ENCODE peak calls at places on chromosomes 1 and 21, in seven cellular contexts. One of them, this sample, is unnamed.

GRCh38 chr1:9211291-9211811 is 23.2 kb upstream of the H6PD start:
- DNase-seq in adrenal gland: no peak
- DNase-seq in fibroblast of mammary gland: peak
- DNase-seq in AG09319: no peak
- DNase-seq in heart left ventricle: no peak
- DNase-seq in uterus: no peak
- DNase-seq in dorsolateral prefrontal cortex: no peak
- DNase-seq in this sample: no peak

GRCh38 chr1:228362141-228362883 is 44.3 kb downstream of the TRIM11 start:
- DNase-seq in dorsolateral prefrontal cortex: no peak
- DNase-seq in AG09319: no peak
- DNase-seq in fibroblast of mammary gland: no peak
- DNase-seq in adrenal gland: no peak
- DNase-seq in uterus: no peak
- DNase-seq in heart left ventricle: peak
- DNase-seq in this sample: no peak

GRCh38 chr1:7127322-7128050 is 342.2 kb downstream of the CAMTA1 start:
- DNase-seq in adrenal gland: no peak
- DNase-seq in dorsolateral prefrontal cortex: no peak
- DNase-seq in heart left ventricle: no peak
- DNase-seq in fibroblast of mammary gland: no peak
- DNase-seq in AG09319: no peak
- DNase-seq in uterus: no peak
- DNase-seq in this sample: no peak

GRCh38 chr1:87786861-87787548 is 458.3 kb downstream of the LMO4 start:
- DNase-seq in uterus: no peak
- DNase-seq in AG09319: no peak
- DNase-seq in heart left ventricle: no peak
- DNase-seq in dorsolateral prefrontal cortex: no peak
- DNase-seq in fibroblast of mammary gland: no peak
- DNase-seq in adrenal gland: no peak
- DNase-seq in this sample: no peak

GRCh38 chr1:247430430-247430829 is 14.5 kb downstream of the NLRP3 start:
- DNase-seq in fibroblast of mammary gland: no peak
- DNase-seq in adrenal gland: no peak
- DNase-seq in dorsolateral prefrontal cortex: no peak
- DNase-seq in heart left ventricle: no peak
- DNase-seq in uterus: no peak
- DNase-seq in AG09319: no peak
- DNase-seq in this sample: no peak

GRCh38 chr1:54094001-54094729 is 40.8 kb downstream of the TCEANC2 start:
- DNase-seq in heart left ventricle: no peak
- DNase-seq in uterus: no peak
- DNase-seq in fibroblast of mammary gland: no peak
- DNase-seq in AG09319: no peak
- DNase-seq in dorsolateral prefrontal cortex: no peak
- DNase-seq in adrenal gland: no peak
- DNase-seq in this sample: no peak

GRCh38 chr1:181429462-181429861 is 53.9 kb upstream of the CACNA1E start:
- DNase-seq in adrenal gland: no peak
- DNase-seq in AG09319: no peak
- DNase-seq in heart left ventricle: no peak
- DNase-seq in dorsolateral prefrontal cortex: no peak
- DNase-seq in uterus: no peak
- DNase-seq in fibroblast of mammary gland: no peak
- DNase-seq in this sample: no peak

GRCh38 chr1:115505157-115505571 is 136.6 kb upstream of the VANGL1 start:
- DNase-seq in uterus: no peak
- DNase-seq in heart left ventricle: no peak
- DNase-seq in fibroblast of mammary gland: peak
- DNase-seq in AG09319: no peak
- DNase-seq in adrenal gland: no peak
- DNase-seq in dorsolateral prefrontal cortex: no peak
- DNase-seq in this sample: no peak

GRCh38 chr1:51729156-51729823 is 112.4 kb downstream of the OSBPL9 start:
- DNase-seq in fibroblast of mammary gland: peak
- DNase-seq in uterus: peak
- DNase-seq in adrenal gland: peak
- DNase-seq in AG09319: peak
- DNase-seq in dorsolateral prefrontal cortex: peak
- DNase-seq in heart left ventricle: peak
- DNase-seq in this sample: peak

GRCh38 chr1:6260961-6261614 is at the start of gene GPR153:
- DNase-seq in heart left ventricle: peak
- DNase-seq in dorsolateral prefrontal cortex: no peak
- DNase-seq in uterus: no peak
- DNase-seq in adrenal gland: peak
- DNase-seq in AG09319: no peak
- DNase-seq in fibroblast of mammary gland: no peak
- DNase-seq in this sample: peak

GRCh38 chr1:114079596-114080190 is 74.0 kb downstream of the SYT6 start:
- DNase-seq in AG09319: no peak
- DNase-seq in dorsolateral prefrontal cortex: no peak
- DNase-seq in uterus: no peak
- DNase-seq in heart left ventricle: no peak
- DNase-seq in fibroblast of mammary gland: no peak
- DNase-seq in adrenal gland: no peak
- DNase-seq in this sample: no peak

GRCh38 chr21:26130249-26130896 is 40.2 kb downstream of the APP start:
- DNase-seq in adrenal gland: no peak
- DNase-seq in dorsolateral prefrontal cortex: no peak
- DNase-seq in uterus: no peak
- DNase-seq in AG09319: no peak
- DNase-seq in heart left ventricle: no peak
- DNase-seq in fibroblast of mammary gland: peak
- DNase-seq in this sample: no peak

GRCh38 chr1:232917053-232917452 is 33.4 kb upstream of the NTPCR start:
- DNase-seq in adrenal gland: no peak
- DNase-seq in fibroblast of mammary gland: no peak
- DNase-seq in heart left ventricle: no peak
- DNase-seq in dorsolateral prefrontal cortex: no peak
- DNase-seq in AG09319: no peak
- DNase-seq in uterus: no peak
- DNase-seq in this sample: no peak

GRCh38 chr1:29591601-29592260 is 355.4 kb downstream of the PTPRU start:
- DNase-seq in uterus: no peak
- DNase-seq in fibroblast of mammary gland: no peak
- DNase-seq in heart left ventricle: no peak
- DNase-seq in adrenal gland: no peak
- DNase-seq in dorsolateral prefrontal cortex: no peak
- DNase-seq in AG09319: no peak
- DNase-seq in this sample: no peak

GRCh38 chr1:225437710-225438437 is 10.0 kb upstream of the LBR start:
- DNase-seq in fibroblast of mammary gland: peak
- DNase-seq in adrenal gland: no peak
- DNase-seq in heart left ventricle: no peak
- DNase-seq in uterus: no peak
- DNase-seq in dorsolateral prefrontal cortex: no peak
- DNase-seq in AG09319: no peak
- DNase-seq in this sample: no peak

GRCh38 chr1:42146916-42147320 is 6.3 kb upstream of the GUCA2B start:
- DNase-seq in adrenal gland: peak
- DNase-seq in dorsolateral prefrontal cortex: peak
- DNase-seq in AG09319: no peak
- DNase-seq in uterus: peak
- DNase-seq in fibroblast of mammary gland: peak
- DNase-seq in heart left ventricle: peak
- DNase-seq in this sample: peak

GRCh38 chr21:43188712-43189151 is 19.9 kb downstream of the CRYAA start:
- DNase-seq in adrenal gland: peak
- DNase-seq in fibroblast of mammary gland: no peak
- DNase-seq in dorsolateral prefrontal cortex: peak
- DNase-seq in heart left ventricle: peak
- DNase-seq in uterus: no peak
- DNase-seq in AG09319: no peak
- DNase-seq in this sample: no peak

GRCh38 chr1:21324368-21325137 is 34.3 kb upstream of the ECE1 start:
- DNase-seq in dorsolateral prefrontal cortex: peak
- DNase-seq in AG09319: peak
- DNase-seq in fibroblast of mammary gland: peak
- DNase-seq in uterus: peak
- DNase-seq in heart left ventricle: peak
- DNase-seq in adrenal gland: peak
- DNase-seq in this sample: peak

GRCh38 chr21:31124005-31124404 is 85.7 kb upstream of the KRTAP19-8 start:
- DNase-seq in fibroblast of mammary gland: no peak
- DNase-seq in uterus: no peak
- DNase-seq in dorsolateral prefrontal cortex: no peak
- DNase-seq in AG09319: no peak
- DNase-seq in adrenal gland: no peak
- DNase-seq in heart left ventricle: no peak
- DNase-seq in this sample: no peak

GRCh38 chr1:219442575-219442974 is 170.3 kb downstream of the ZC3H11B start:
- DNase-seq in heart left ventricle: no peak
- DNase-seq in adrenal gland: no peak
- DNase-seq in dorsolateral prefrontal cortex: no peak
- DNase-seq in fibroblast of mammary gland: peak
- DNase-seq in AG09319: no peak
- DNase-seq in uterus: no peak
- DNase-seq in this sample: no peak

DNA sequence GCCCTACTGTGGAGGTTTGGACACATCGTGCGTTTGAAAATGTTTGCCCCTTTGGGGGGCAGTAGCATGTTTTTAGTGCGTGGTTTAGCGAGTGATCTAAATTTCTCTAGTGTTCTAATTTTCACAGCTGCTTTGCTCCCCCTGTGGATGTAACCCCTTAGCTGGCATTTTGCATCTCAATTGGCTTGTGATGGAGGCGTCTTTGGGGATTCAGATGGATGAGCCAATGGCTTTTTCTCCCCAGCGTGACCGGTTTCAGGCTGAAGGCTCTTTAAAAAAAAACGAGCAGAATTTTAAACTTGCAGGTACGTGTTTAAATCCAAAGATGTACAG is 842 bp downstream of the CDC7 start:
- DNase-seq in heart left ventricle: no peak
- DNase-seq in fibroblast of mammary gland: no peak
- DNase-seq in AG09319: no peak
- DNase-seq in uterus: no peak
- DNase-seq in dorsolateral prefrontal cortex: peak
- DNase-seq in adrenal gland: no peak
- DNase-seq in this sample: no peak
- TF ChIP-seq CTCF in heart left ventricle: no peak
- TF ChIP-seq CTCF in fibroblast of mammary gland: no peak
- TF ChIP-seq CTCF in AG09319: no peak
- TF ChIP-seq CTCF in uterus: peak
- TF ChIP-seq CTCF in dorsolateral prefrontal cortex: no peak
- TF ChIP-seq CTCF in adrenal gland: no peak
- TF ChIP-seq CTCF in this sample: no peak

DNA sequence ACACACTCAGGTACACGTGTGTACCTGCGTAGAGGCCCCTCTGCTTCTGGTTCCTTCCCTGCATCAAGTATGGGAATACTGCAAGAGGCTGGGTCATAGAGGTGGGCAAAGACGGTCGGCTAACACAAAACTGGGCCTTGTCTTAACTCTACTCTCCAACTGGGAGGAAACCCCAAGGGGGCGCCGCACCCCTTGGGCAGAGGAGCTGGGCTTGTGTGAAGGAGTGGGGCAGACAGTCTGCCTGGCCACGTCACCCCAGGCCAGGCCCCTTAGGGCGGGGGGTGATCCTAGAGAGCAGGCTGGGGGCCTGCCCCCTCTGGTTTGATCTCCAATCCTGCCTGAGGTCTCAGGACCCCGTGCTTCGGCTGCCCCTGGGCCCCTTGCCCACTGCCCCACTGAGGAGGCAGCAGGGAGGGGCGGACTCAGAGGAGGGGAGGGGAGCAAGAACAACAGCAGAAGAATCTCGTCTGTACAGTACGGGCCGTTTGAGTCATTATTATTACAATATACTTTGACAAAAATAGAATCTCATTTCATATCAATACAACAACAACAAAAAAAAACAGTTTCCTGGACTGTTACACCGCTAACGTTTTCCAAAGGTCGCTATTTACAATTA is 34.7 kb downstream of the MEF2D start:
- DNase-seq in fibroblast of mammary gland: peak
- DNase-seq in uterus: no peak
- DNase-seq in heart left ventricle: no peak
- DNase-seq in AG09319: no peak
- DNase-seq in adrenal gland: peak
- DNase-seq in dorsolateral prefrontal cortex: no peak
- DNase-seq in this sample: no peak
- TF ChIP-seq CTCF in fibroblast of mammary gland: peak
- TF ChIP-seq CTCF in uterus: no peak
- TF ChIP-seq CTCF in heart left ventricle: peak
- TF ChIP-seq CTCF in AG09319: peak
- TF ChIP-seq CTCF in adrenal gland: no peak
- TF ChIP-seq CTCF in dorsolateral prefrontal cortex: no peak
- TF ChIP-seq CTCF in this sample: no peak

GRCh38 chr1:166972827-166973226 is 2.5 kb downstream of the ILDR2 start:
- DNase-seq in uterus: no peak
- DNase-seq in fibroblast of mammary gland: no peak
- DNase-seq in heart left ventricle: no peak
- DNase-seq in adrenal gland: no peak
- DNase-seq in AG09319: no peak
- DNase-seq in dorsolateral prefrontal cortex: no peak
- DNase-seq in this sample: no peak

GRCh38 chr1:166977951-166978350 is 2.6 kb upstream of the ILDR2 start:
- DNase-seq in dorsolateral prefrontal cortex: no peak
- DNase-seq in uterus: no peak
- DNase-seq in heart left ventricle: no peak
- DNase-seq in AG09319: no peak
- DNase-seq in fibroblast of mammary gland: no peak
- DNase-seq in adrenal gland: no peak
- DNase-seq in this sample: no peak

GRCh38 chr1:166974647-166975345 is 544 bp downstream of the ILDR2 start:
- DNase-seq in dorsolateral prefrontal cortex: no peak
- DNase-seq in adrenal gland: no peak
- DNase-seq in AG09319: no peak
- DNase-seq in uterus: no peak
- DNase-seq in heart left ventricle: peak
- DNase-seq in fibroblast of mammary gland: no peak
- DNase-seq in this sample: no peak

GRCh38 chr1:166978795-166979194 is 3.5 kb upstream of the ILDR2 start:
- DNase-seq in heart left ventricle: no peak
- DNase-seq in uterus: no peak
- DNase-seq in fibroblast of mammary gland: no peak
- DNase-seq in dorsolateral prefrontal cortex: no peak
- DNase-seq in AG09319: no peak
- DNase-seq in adrenal gland: no peak
- DNase-seq in this sample: no peak

GRCh38 chr1:166975361-166976129 is at the start of gene ILDR2:
- DNase-seq in fibroblast of mammary gland: peak
- DNase-seq in dorsolateral prefrontal cortex: peak
- DNase-seq in heart left ventricle: peak
- DNase-seq in AG09319: no peak
- DNase-seq in adrenal gland: peak
- DNase-seq in uterus: peak
- DNase-seq in this sample: peak
- TF ChIP-seq CTCF in fibroblast of mammary gland: no peak
- TF ChIP-seq CTCF in dorsolateral prefrontal cortex: peak
- TF ChIP-seq CTCF in heart left ventricle: peak
- TF ChIP-seq CTCF in AG09319: no peak
- TF ChIP-seq CTCF in adrenal gland: no peak
- TF ChIP-seq CTCF in uterus: peak
- TF ChIP-seq CTCF in this sample: no peak

GRCh38 chr1:197303463-197303862 is 35.4 kb downstream of the CRB1 start:
- DNase-seq in adrenal gland: no peak
- DNase-seq in AG09319: no peak
- DNase-seq in heart left ventricle: no peak
- DNase-seq in dorsolateral prefrontal cortex: no peak
- DNase-seq in uterus: no peak
- DNase-seq in fibroblast of mammary gland: no peak
- DNase-seq in this sample: no peak
- TF ChIP-seq CTCF in adrenal gland: no peak
- TF ChIP-seq CTCF in AG09319: no peak
- TF ChIP-seq CTCF in heart left ventricle: no peak
- TF ChIP-seq CTCF in dorsolateral prefrontal cortex: no peak
- TF ChIP-seq CTCF in uterus: no peak
- TF ChIP-seq CTCF in fibroblast of mammary gland: no peak
- TF ChIP-seq CTCF in this sample: no peak

This sample was measured in activated B cell treated with CpG ODN at 0.5 μM for 24 hours.